ENCODE peak calls at places on chromosome 13, in nine cellular contexts. One of them, this sample, is unnamed.

GRCh38 chr13:75362026-75362425 is 119.9 kb downstream of the TBC1D4 start:
- DNase-seq in mucosa of descending colon: no peak
- DNase-seq in heart right ventricle: no peak
- DNase-seq in choroid plexus epithelial cell: no peak
- DNase-seq in BJ: no peak
- DNase-seq in AG04449: no peak
- DNase-seq in GM12864: no peak
- DNase-seq in stomach: no peak
- DNase-seq in transverse colon: no peak
- DNase-seq in this sample: no peak

GRCh38 chr13:61255035-61255796 is 160.4 kb downstream of the PCDH20 start:
- DNase-seq in mucosa of descending colon: no peak
- DNase-seq in BJ: no peak
- DNase-seq in transverse colon: no peak
- DNase-seq in GM12864: no peak
- DNase-seq in AG04449: no peak
- DNase-seq in choroid plexus epithelial cell: no peak
- DNase-seq in stomach: no peak
- DNase-seq in heart right ventricle: no peak
- DNase-seq in this sample: peak; percentile 19

GRCh38 chr13:98207411-98207810 is 30.3 kb upstream of the RNF113B start:
- DNase-seq in stomach: no peak
- DNase-seq in GM12864: no peak
- DNase-seq in choroid plexus epithelial cell: no peak
- DNase-seq in BJ: no peak
- DNase-seq in AG04449: no peak
- DNase-seq in mucosa of descending colon: no peak
- DNase-seq in transverse colon: no peak
- DNase-seq in heart right ventricle: no peak
- DNase-seq in this sample: no peak

GRCh38 chr13:23849670-23850069 is 39.5 kb downstream of the MIPEP start:
- DNase-seq in transverse colon: no peak
- DNase-seq in GM12864: no peak
- DNase-seq in AG04449: no peak
- DNase-seq in BJ: no peak
- DNase-seq in stomach: no peak
- DNase-seq in choroid plexus epithelial cell: no peak
- DNase-seq in mucosa of descending colon: no peak
- DNase-seq in heart right ventricle: no peak
- DNase-seq in this sample: no peak

GRCh38 chr13:32261567-32261966 is 53.6 kb downstream of the ZAR1L start:
- DNase-seq in heart right ventricle: peak; percentile 58
- DNase-seq in transverse colon: peak; percentile 37
- DNase-seq in AG04449: no peak
- DNase-seq in stomach: peak; percentile 41
- DNase-seq in BJ: no peak
- DNase-seq in GM12864: no peak
- DNase-seq in choroid plexus epithelial cell: peak; percentile 94
- DNase-seq in mucosa of descending colon: no peak
- DNase-seq in this sample: no peak

GRCh38 chr13:79406597-79406908 is 498 bp upstream of the RBM26 start:
- DNase-seq in GM12864: no peak
- DNase-seq in BJ: no peak
- DNase-seq in AG04449: no peak
- DNase-seq in mucosa of descending colon: no peak
- DNase-seq in stomach: no peak
- DNase-seq in transverse colon: no peak
- DNase-seq in heart right ventricle: no peak
- DNase-seq in choroid plexus epithelial cell: no peak
- DNase-seq in this sample: no peak

GRCh38 chr13:75151081-75151643 is 330.8 kb downstream of the TBC1D4 start:
- DNase-seq in GM12864: no peak
- DNase-seq in transverse colon: no peak
- DNase-seq in heart right ventricle: no peak
- DNase-seq in mucosa of descending colon: no peak
- DNase-seq in choroid plexus epithelial cell: peak; percentile 91
- DNase-seq in AG04449: no peak
- DNase-seq in BJ: no peak
- DNase-seq in stomach: no peak
- DNase-seq in this sample: no peak

GRCh38 chr13:35720690-35721554 is 244.4 kb upstream of the MAB21L1 start:
- DNase-seq in GM12864: no peak
- DNase-seq in AG04449: no peak
- DNase-seq in mucosa of descending colon: peak; percentile 53
- DNase-seq in choroid plexus epithelial cell: peak; percentile 60
- DNase-seq in BJ: no peak
- DNase-seq in transverse colon: peak; percentile 42
- DNase-seq in stomach: peak; percentile 49
- DNase-seq in heart right ventricle: peak; percentile 56
- DNase-seq in this sample: peak; percentile 81

GRCh38 chr13:23748591-23748990 is 140.6 kb downstream of the MIPEP start:
- DNase-seq in stomach: no peak
- DNase-seq in AG04449: no peak
- DNase-seq in BJ: no peak
- DNase-seq in mucosa of descending colon: no peak
- DNase-seq in heart right ventricle: no peak
- DNase-seq in transverse colon: no peak
- DNase-seq in GM12864: no peak
- DNase-seq in choroid plexus epithelial cell: no peak
- DNase-seq in this sample: no peak

GRCh38 chr13:94252209-94252608 is 227.3 kb downstream of the DCT start:
- DNase-seq in AG04449: no peak
- DNase-seq in stomach: no peak
- DNase-seq in GM12864: no peak
- DNase-seq in choroid plexus epithelial cell: no peak
- DNase-seq in heart right ventricle: no peak
- DNase-seq in mucosa of descending colon: no peak
- DNase-seq in BJ: no peak
- DNase-seq in transverse colon: no peak
- DNase-seq in this sample: no peak

GRCh38 chr13:73708393-73708985 is 425.7 kb downstream of the KLF12 start:
- DNase-seq in transverse colon: peak; percentile 59
- DNase-seq in heart right ventricle: no peak
- DNase-seq in stomach: peak; percentile 45
- DNase-seq in choroid plexus epithelial cell: peak; percentile 87
- DNase-seq in mucosa of descending colon: no peak
- DNase-seq in BJ: peak; percentile 11
- DNase-seq in AG04449: no peak
- DNase-seq in GM12864: no peak
- DNase-seq in this sample: peak; percentile 48

GRCh38 chr13:46089213-46089612 is 15.6 kb downstream of the CPB2 start:
- DNase-seq in transverse colon: no peak
- DNase-seq in mucosa of descending colon: no peak
- DNase-seq in GM12864: no peak
- DNase-seq in BJ: no peak
- DNase-seq in AG04449: no peak
- DNase-seq in choroid plexus epithelial cell: no peak
- DNase-seq in heart right ventricle: no peak
- DNase-seq in stomach: no peak
- DNase-seq in this sample: no peak

GRCh38 chr13:97308735-97309429 is 86.7 kb downstream of the MBNL2 start:
- DNase-seq in AG04449: no peak
- DNase-seq in heart right ventricle: no peak
- DNase-seq in GM12864: no peak
- DNase-seq in mucosa of descending colon: no peak
- DNase-seq in BJ: no peak
- DNase-seq in stomach: no peak
- DNase-seq in choroid plexus epithelial cell: no peak
- DNase-seq in transverse colon: no peak
- DNase-seq in this sample: no peak

GRCh38 chr13:110819203-110820014 is 95.5 kb downstream of the ANKRD10 start:
- DNase-seq in heart right ventricle: peak; percentile 81
- DNase-seq in choroid plexus epithelial cell: peak; percentile 72
- DNase-seq in AG04449: no peak
- DNase-seq in stomach: peak; percentile 84
- DNase-seq in mucosa of descending colon: peak; percentile 88
- DNase-seq in BJ: peak; percentile 9
- DNase-seq in transverse colon: peak; percentile 84
- DNase-seq in GM12864: peak; percentile 31
- DNase-seq in this sample: peak; percentile 88

GRCh38 chr13:99860736-99861135 is 110.8 kb downstream of the ZIC5 start:
- DNase-seq in stomach: no peak
- DNase-seq in choroid plexus epithelial cell: no peak
- DNase-seq in heart right ventricle: no peak
- DNase-seq in AG04449: no peak
- DNase-seq in GM12864: no peak
- DNase-seq in mucosa of descending colon: no peak
- DNase-seq in transverse colon: no peak
- DNase-seq in BJ: no peak
- DNase-seq in this sample: no peak

GRCh38 chr13:26300140-26300539 is 46.2 kb downstream of the CDK8 start:
- DNase-seq in stomach: no peak
- DNase-seq in transverse colon: no peak
- DNase-seq in heart right ventricle: no peak
- DNase-seq in choroid plexus epithelial cell: peak; percentile 72
- DNase-seq in GM12864: no peak
- DNase-seq in AG04449: no peak
- DNase-seq in BJ: peak; percentile 14
- DNase-seq in mucosa of descending colon: no peak
- DNase-seq in this sample: no peak

GRCh38 chr13:30333601-30334000 is 26.2 kb upstream of the KATNAL1 start:
- DNase-seq in heart right ventricle: no peak
- DNase-seq in choroid plexus epithelial cell: no peak
- DNase-seq in mucosa of descending colon: no peak
- DNase-seq in AG04449: no peak
- DNase-seq in transverse colon: no peak
- DNase-seq in stomach: no peak
- DNase-seq in GM12864: no peak
- DNase-seq in BJ: no peak
- DNase-seq in this sample: no peak

GRCh38 chr13:91142572-91142971 is 204.9 kb upstream of the MIR17HG start:
- DNase-seq in AG04449: no peak
- DNase-seq in heart right ventricle: no peak
- DNase-seq in stomach: no peak
- DNase-seq in choroid plexus epithelial cell: peak; percentile 51
- DNase-seq in GM12864: no peak
- DNase-seq in mucosa of descending colon: no peak
- DNase-seq in BJ: peak; percentile 44
- DNase-seq in transverse colon: no peak
- DNase-seq in this sample: no peak

DNA sequence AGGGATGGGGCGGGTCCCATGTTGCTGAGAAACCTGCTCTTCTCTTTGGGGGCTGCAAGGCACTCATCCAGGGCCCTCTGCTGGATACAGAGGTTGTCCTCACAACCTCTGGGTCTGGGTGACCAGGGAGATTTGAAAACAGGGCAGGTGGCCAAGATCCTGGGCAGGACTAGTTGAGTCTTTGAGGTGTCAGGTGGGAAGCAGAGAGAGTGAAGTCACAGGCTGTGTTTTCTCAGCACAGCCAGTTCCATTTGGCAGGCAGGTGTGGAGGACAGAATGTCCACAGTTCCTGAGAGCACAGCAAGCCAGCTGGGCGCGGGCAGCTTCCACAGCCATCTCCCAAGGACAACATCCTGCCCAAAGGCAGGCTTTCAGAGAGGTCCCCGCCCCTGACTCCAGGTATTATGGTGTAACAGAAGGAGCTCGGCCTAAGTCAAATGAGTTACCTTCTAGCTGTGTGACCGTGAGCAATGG is 118.8 kb downstream of the NUFIP1 start:
- DNase-seq in heart right ventricle: peak; percentile 30
- DNase-seq in BJ: no peak
- DNase-seq in mucosa of descending colon: peak; percentile 70
- DNase-seq in GM12864: no peak
- DNase-seq in AG04449: no peak
- DNase-seq in choroid plexus epithelial cell: no peak
- DNase-seq in transverse colon: peak; percentile 68
- DNase-seq in stomach: peak; percentile 95
- DNase-seq in this sample: no peak
- TF ChIP-seq CTCF in heart right ventricle: peak; percentile 30
- TF ChIP-seq CTCF in BJ: no peak
- TF ChIP-seq CTCF in mucosa of descending colon: no peak
- TF ChIP-seq CTCF in GM12864: no peak
- TF ChIP-seq CTCF in AG04449: no peak
- TF ChIP-seq CTCF in choroid plexus epithelial cell: no peak
- TF ChIP-seq CTCF in transverse colon: no peak
- TF ChIP-seq CTCF in stomach: no peak
- TF ChIP-seq CTCF in this sample: no peak

GRCh38 chr13:109155301-109155761 is 525.9 kb downstream of the MYO16 start:
- DNase-seq in stomach: no peak
- DNase-seq in GM12864: no peak
- DNase-seq in AG04449: no peak
- DNase-seq in mucosa of descending colon: no peak
- DNase-seq in choroid plexus epithelial cell: peak; percentile 58
- DNase-seq in transverse colon: no peak
- DNase-seq in heart right ventricle: no peak
- DNase-seq in BJ: no peak
- DNase-seq in this sample: no peak
- TF ChIP-seq CTCF in stomach: no peak
- TF ChIP-seq CTCF in GM12864: no peak
- TF ChIP-seq CTCF in AG04449: no peak
- TF ChIP-seq CTCF in mucosa of descending colon: no peak
- TF ChIP-seq CTCF in choroid plexus epithelial cell: no peak
- TF ChIP-seq CTCF in transverse colon: no peak
- TF ChIP-seq CTCF in heart right ventricle: no peak
- TF ChIP-seq CTCF in BJ: no peak
- TF ChIP-seq CTCF in this sample: no peak

GRCh38 chr13:102972191-102972590 is 94.0 kb downstream of the SLC10A2 start:
- DNase-seq in AG04449: no peak
- DNase-seq in heart right ventricle: no peak
- DNase-seq in transverse colon: no peak
- DNase-seq in mucosa of descending colon: no peak
- DNase-seq in stomach: no peak
- DNase-seq in BJ: peak; percentile 11
- DNase-seq in choroid plexus epithelial cell: no peak
- DNase-seq in GM12864: no peak
- DNase-seq in this sample: no peak

GRCh38 chr13:102974574-102975195 is 91.5 kb downstream of the SLC10A2 start:
- DNase-seq in AG04449: no peak
- DNase-seq in GM12864: no peak
- DNase-seq in BJ: no peak
- DNase-seq in heart right ventricle: no peak
- DNase-seq in transverse colon: no peak
- DNase-seq in stomach: no peak
- DNase-seq in choroid plexus epithelial cell: no peak
- DNase-seq in mucosa of descending colon: no peak
- DNase-seq in this sample: no peak

GRCh38 chr13:102978168-102978567 is 88.0 kb downstream of the SLC10A2 start:
- DNase-seq in transverse colon: no peak
- DNase-seq in heart right ventricle: no peak
- DNase-seq in choroid plexus epithelial cell: peak; percentile 35
- DNase-seq in stomach: no peak
- DNase-seq in AG04449: no peak
- DNase-seq in BJ: peak; percentile 30
- DNase-seq in GM12864: no peak
- DNase-seq in mucosa of descending colon: no peak
- DNase-seq in this sample: no peak

GRCh38 chr13:102977471-102977870 is 88.7 kb downstream of the SLC10A2 start:
- DNase-seq in mucosa of descending colon: no peak
- DNase-seq in choroid plexus epithelial cell: no peak
- DNase-seq in heart right ventricle: no peak
- DNase-seq in BJ: peak; percentile 9
- DNase-seq in GM12864: no peak
- DNase-seq in stomach: no peak
- DNase-seq in AG04449: no peak
- DNase-seq in transverse colon: no peak
- DNase-seq in this sample: no peak
- TF ChIP-seq CTCF in mucosa of descending colon: no peak
- TF ChIP-seq CTCF in choroid plexus epithelial cell: no peak
- TF ChIP-seq CTCF in heart right ventricle: no peak
- TF ChIP-seq CTCF in BJ: no peak
- TF ChIP-seq CTCF in GM12864: no peak
- TF ChIP-seq CTCF in stomach: no peak
- TF ChIP-seq CTCF in AG04449: no peak
- TF ChIP-seq CTCF in transverse colon: no peak
- TF ChIP-seq CTCF in this sample: no peak

GRCh38 chr13:95264225-95264624 is 37.0 kb downstream of the ABCC4 start:
- DNase-seq in transverse colon: no peak
- DNase-seq in choroid plexus epithelial cell: no peak
- DNase-seq in mucosa of descending colon: no peak
- DNase-seq in GM12864: no peak
- DNase-seq in AG04449: no peak
- DNase-seq in heart right ventricle: no peak
- DNase-seq in BJ: no peak
- DNase-seq in stomach: no peak
- DNase-seq in this sample: no peak
- TF ChIP-seq CTCF in transverse colon: no peak
- TF ChIP-seq CTCF in choroid plexus epithelial cell: no peak
- TF ChIP-seq CTCF in mucosa of descending colon: no peak
- TF ChIP-seq CTCF in GM12864: no peak
- TF ChIP-seq CTCF in AG04449: no peak
- TF ChIP-seq CTCF in heart right ventricle: no peak
- TF ChIP-seq CTCF in BJ: no peak
- TF ChIP-seq CTCF in stomach: no peak
- TF ChIP-seq CTCF in this sample: no peak